ENCODE peak calls at places on chromosomes 6 and 20, in four cellular contexts. D, G, U and B are unnamed samples.

GRCh38 chr6:25816252-25816651 is 15.6 kb downstream of the SLC17A1 start:
- DNase-seq in D (no peak), U (no peak), G (no peak), B (no peak)

GRCh38 chr6:90025418-90026089 is 131.3 kb downstream of the GJA10 start:
- DNase-seq in G (peak), D (no peak), U (peak), B (no peak)

GRCh38 chr6:30169658-30170614 is 6.6 kb downstream of the TRIM15 start:
- DNase-seq in D (no peak), U (peak), G (peak), B (no peak)

GRCh38 chr20:1805161-1805581 is 90.0 kb upstream of the SIRPA start:
- DNase-seq in U (no peak), G (no peak), D (no peak), B (no peak)

GRCh38 chr6:74554041-74554440 is 651.8 kb downstream of the COL12A1 start:
- DNase-seq in U (no peak), D (no peak), G (no peak), B (no peak)

GRCh38 chr6:26312501-26313390 is 52.3 kb upstream of the BTN3A2 start:
- DNase-seq in D (peak), U (peak), G (no peak), B (no peak)

GRCh38 chr6:84728602-84729001 is 35.8 kb downstream of the TBX18 start:
- DNase-seq in U (peak), G (no peak), D (no peak), B (no peak)

GRCh38 chr6:125742024-125742423 is 7.4 kb upstream of the HEY2 start:
- DNase-seq in D (no peak), G (no peak), U (no peak), B (no peak)

GRCh38 chr6:52612336-52613096 is 35.7 kb upstream of the TRAM2 start:
- DNase-seq in G (no peak), D (no peak), U (no peak), B (no peak)

GRCh38 chr6:44151348-44152108 is 7.1 kb upstream of the CAPN11 start:
- DNase-seq in G (peak), U (peak), D (peak), B (peak)

DNA sequence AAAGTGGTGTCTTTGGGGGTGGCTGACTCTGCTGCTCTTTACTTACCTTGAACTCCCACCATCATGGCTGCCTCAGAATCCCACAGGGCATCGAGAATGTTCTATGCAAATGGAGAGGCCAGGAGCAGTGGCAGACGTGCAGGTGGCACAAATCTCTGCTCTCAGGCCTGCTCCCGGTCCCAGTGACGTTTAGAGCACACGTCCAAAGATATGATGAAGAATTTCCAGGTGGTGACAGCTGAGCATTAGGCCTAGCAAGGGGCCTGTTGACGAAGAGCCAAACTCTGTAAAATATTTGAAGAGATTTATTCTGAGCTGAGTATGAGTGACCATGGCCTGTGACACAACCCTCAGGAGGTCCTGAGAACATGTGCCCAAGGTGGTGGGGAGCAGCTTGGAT is 19.0 kb upstream of the UNC93A start:
- DNase-seq in D (no peak), U (no peak), G (no peak), B (no peak)
- TF ChIP-seq CTCF in D (no peak), U (no peak), G (no peak), B (no peak)

GRCh38 chr6:33779305-33779704 is 9.6 kb downstream of the LEMD2 start:
- DNase-seq in G (no peak), D (no peak), U (no peak), B (no peak)
- TF ChIP-seq CTCF in G (peak), D (no peak), U (no peak), B (no peak)

GRCh38 chr20:50504231-50504823 is 5.9 kb upstream of the PTPN1 start:
- DNase-seq in U (no peak), D (no peak), G (no peak), B (no peak)
- TF ChIP-seq CTCF in U (no peak), D (peak), G (peak), B (peak)

GRCh38 chr6:50264995-50265571 is 215.4 kb upstream of the DEFB112 start:
- DNase-seq in U (peak), D (no peak), G (no peak), B (no peak)
- TF ChIP-seq CTCF in U (peak), D (peak), G (no peak), B (peak)

GRCh38 chr6:87968435-87969278 is 79.0 kb upstream of the SPACA1 start:
- DNase-seq in D (peak), G (no peak), U (peak), B (no peak)
- TF ChIP-seq CTCF in D (no peak), G (peak), U (no peak), B (no peak)

GRCh38 chr6:15327271-15327670 is 81.4 kb downstream of the JARID2 start:
- DNase-seq in U (peak), D (no peak), G (no peak), B (no peak)
- TF ChIP-seq CTCF in U (no peak), D (peak), G (peak), B (peak)

GRCh38 chr6:72580281-72580940 is 41.5 kb upstream of the KCNQ5 start:
- DNase-seq in D (peak), U (peak), G (peak), B (no peak)
- TF ChIP-seq CTCF in D (no peak), U (peak), G (peak), B (peak)

DNA sequence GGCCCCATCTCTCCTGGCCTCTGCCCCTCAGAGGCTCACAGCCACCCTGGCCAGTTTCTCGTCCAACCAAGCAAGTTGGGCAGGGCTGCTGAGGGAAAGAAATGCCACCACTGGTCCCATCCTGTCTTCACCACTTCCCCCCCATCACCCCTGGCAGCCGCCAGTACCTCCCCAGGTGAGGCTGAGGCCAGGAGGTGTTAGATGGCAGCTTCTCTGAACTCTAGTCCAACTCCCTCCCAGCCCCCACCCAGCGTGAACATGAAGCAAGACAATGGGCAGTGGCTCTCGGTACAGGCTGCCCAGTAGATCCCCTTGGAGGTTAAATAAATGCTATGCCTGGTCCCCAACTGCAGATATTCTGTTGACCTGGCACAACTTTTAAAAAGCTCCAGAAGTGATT is 25.9 kb downstream of the KCNK5 start:
- DNase-seq in U (no peak), D (no peak), G (no peak), B (no peak)
- TF ChIP-seq CTCF in U (no peak), D (no peak), G (no peak), B (no peak)

DNA sequence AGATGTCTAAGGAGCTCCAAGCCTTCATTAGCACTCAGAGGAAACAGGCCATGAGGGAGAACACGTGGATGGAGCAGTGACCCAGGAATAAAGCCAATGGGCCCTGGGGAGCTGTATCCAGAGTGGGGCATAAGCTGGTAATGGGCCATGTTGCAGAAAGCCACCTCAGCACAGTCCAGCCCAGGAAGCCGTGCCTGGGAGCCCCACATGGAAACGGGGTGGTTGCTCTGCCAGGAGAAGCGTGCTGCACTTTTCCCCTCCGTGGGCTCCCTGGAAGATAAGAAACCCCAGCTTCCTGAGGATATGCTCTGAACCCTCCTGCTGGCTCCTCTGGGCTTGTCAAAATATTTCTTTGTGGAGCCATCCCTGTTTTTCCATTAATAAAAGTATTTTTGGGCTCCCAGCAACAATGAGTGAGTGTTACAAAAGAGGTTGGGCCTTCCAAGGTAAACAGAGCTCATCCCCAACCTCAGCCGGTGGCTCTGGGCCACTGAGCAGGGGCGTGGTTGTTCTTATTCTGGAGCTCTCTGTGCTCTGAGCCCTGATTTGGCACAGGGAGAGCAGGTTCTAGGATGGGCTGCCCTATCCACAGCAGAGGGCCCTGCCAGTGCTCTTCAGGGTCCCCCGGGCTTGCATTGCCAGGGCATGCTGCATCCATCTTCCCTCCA is 31.2 kb upstream of the NFATC2 start:
- DNase-seq in U (no peak), D (no peak), G (no peak), B (no peak)
- TF ChIP-seq CTCF in U (no peak), D (no peak), G (no peak), B (no peak)